ENCODE peak calls at places on chromosomes 16 and 17, in nine cellular contexts. One of them, this sample, is unnamed. For H3K4me1, the result is how much of the 10 kb centered on the place peaks cover.

GRCh38 chr17:75908201-75908600 is 3.5 kb upstream of the MRPL38 start:
- DNase-seq in iPS DF 6.9: no peak
- DNase-seq in mesenchymal stem cell: no peak
- DNase-seq in cardiac muscle cell: peak
- DNase-seq in CD4-positive, alpha-beta memory T cell: no peak
- DNase-seq in prostate gland: no peak
- DNase-seq in ovary: no peak
- DNase-seq in neuronal stem cell: no peak
- DNase-seq in Peyer's patch: no peak
- DNase-seq in this sample: no peak

GRCh38 chr16:78288915-78289314 is 189.5 kb downstream of the WWOX start:
- DNase-seq in iPS DF 6.9: no peak
- DNase-seq in neuronal stem cell: no peak
- DNase-seq in ovary: no peak
- DNase-seq in cardiac muscle cell: no peak
- DNase-seq in prostate gland: no peak
- DNase-seq in mesenchymal stem cell: no peak
- DNase-seq in Peyer's patch: no peak
- DNase-seq in CD4-positive, alpha-beta memory T cell: no peak
- DNase-seq in this sample: no peak

GRCh38 chr16:66143422-66143821 is 223.1 kb upstream of the CDH5 start:
- DNase-seq in Peyer's patch: no peak
- DNase-seq in iPS DF 6.9: no peak
- DNase-seq in ovary: no peak
- DNase-seq in mesenchymal stem cell: no peak
- DNase-seq in CD4-positive, alpha-beta memory T cell: no peak
- DNase-seq in neuronal stem cell: no peak
- DNase-seq in prostate gland: no peak
- DNase-seq in cardiac muscle cell: no peak
- DNase-seq in this sample: no peak

GRCh38 chr16:82440336-82440735 is 186.4 kb upstream of the CDH13 start:
- DNase-seq in CD4-positive, alpha-beta memory T cell: no peak
- DNase-seq in mesenchymal stem cell: no peak
- DNase-seq in Peyer's patch: no peak
- DNase-seq in ovary: no peak
- DNase-seq in iPS DF 6.9: no peak
- DNase-seq in neuronal stem cell: peak
- DNase-seq in cardiac muscle cell: peak
- DNase-seq in prostate gland: no peak
- DNase-seq in this sample: no peak

GRCh38 chr16:66271074-66272060 is 95.1 kb upstream of the CDH5 start:
- DNase-seq in CD4-positive, alpha-beta memory T cell: no peak
- DNase-seq in ovary: peak
- DNase-seq in prostate gland: no peak
- DNase-seq in iPS DF 6.9: no peak
- DNase-seq in neuronal stem cell: no peak
- DNase-seq in mesenchymal stem cell: no peak
- DNase-seq in cardiac muscle cell: no peak
- DNase-seq in Peyer's patch: no peak
- DNase-seq in this sample: peak

GRCh38 chr16:49096191-49096945 is 185.3 kb downstream of the CBLN1 start:
- DNase-seq in Peyer's patch: no peak
- DNase-seq in prostate gland: no peak
- DNase-seq in cardiac muscle cell: no peak
- DNase-seq in neuronal stem cell: no peak
- DNase-seq in CD4-positive, alpha-beta memory T cell: no peak
- DNase-seq in iPS DF 6.9: no peak
- DNase-seq in ovary: no peak
- DNase-seq in mesenchymal stem cell: no peak
- DNase-seq in this sample: no peak

GRCh38 chr17:376936-377863 is 24.6 kb upstream of the RPH3AL start:
- DNase-seq in neuronal stem cell: no peak
- DNase-seq in prostate gland: no peak
- DNase-seq in mesenchymal stem cell: peak
- DNase-seq in iPS DF 6.9: no peak
- DNase-seq in cardiac muscle cell: no peak
- DNase-seq in ovary: no peak
- DNase-seq in CD4-positive, alpha-beta memory T cell: no peak
- DNase-seq in Peyer's patch: no peak
- DNase-seq in this sample: peak

GRCh38 chr16:30875881-30876791 is 17.7 kb downstream of the BCL7C start:
- DNase-seq in ovary: no peak
- DNase-seq in cardiac muscle cell: peak
- DNase-seq in neuronal stem cell: no peak
- DNase-seq in CD4-positive, alpha-beta memory T cell: peak
- DNase-seq in Peyer's patch: peak
- DNase-seq in prostate gland: no peak
- DNase-seq in mesenchymal stem cell: peak
- DNase-seq in iPS DF 6.9: no peak
- DNase-seq in this sample: no peak

GRCh38 chr17:78652913-78653312 is 75.7 kb upstream of the DNAH17 start:
- DNase-seq in Peyer's patch: no peak
- DNase-seq in prostate gland: no peak
- DNase-seq in mesenchymal stem cell: no peak
- DNase-seq in CD4-positive, alpha-beta memory T cell: no peak
- DNase-seq in cardiac muscle cell: no peak
- DNase-seq in iPS DF 6.9: no peak
- DNase-seq in ovary: no peak
- DNase-seq in neuronal stem cell: no peak
- DNase-seq in this sample: no peak

GRCh38 chr17:59470624-59471297 is 94.6 kb upstream of the DHX40 start:
- DNase-seq in CD4-positive, alpha-beta memory T cell: no peak
- DNase-seq in iPS DF 6.9: no peak
- DNase-seq in mesenchymal stem cell: no peak
- DNase-seq in Peyer's patch: no peak
- DNase-seq in ovary: no peak
- DNase-seq in prostate gland: no peak
- DNase-seq in neuronal stem cell: no peak
- DNase-seq in cardiac muscle cell: no peak
- DNase-seq in this sample: no peak

GRCh38 chr16:85566502-85567100 is 46.5 kb upstream of the GSE1 start:
- DNase-seq in CD4-positive, alpha-beta memory T cell: no peak
- DNase-seq in prostate gland: no peak
- DNase-seq in neuronal stem cell: peak
- DNase-seq in ovary: no peak
- DNase-seq in cardiac muscle cell: peak
- DNase-seq in iPS DF 6.9: no peak
- DNase-seq in mesenchymal stem cell: peak
- DNase-seq in Peyer's patch: no peak
- DNase-seq in this sample: no peak
- H3K4me1 ChIP-seq in CD4-positive, alpha-beta memory T cell: under half
- H3K4me1 ChIP-seq in prostate gland: under half
- H3K4me1 ChIP-seq in neuronal stem cell: under half
- H3K4me1 ChIP-seq in ovary: under half
- H3K4me1 ChIP-seq in cardiac muscle cell: half or more
- H3K4me1 ChIP-seq in iPS DF 6.9: under half
- H3K4me1 ChIP-seq in mesenchymal stem cell: half or more
- H3K4me1 ChIP-seq in Peyer's patch: under half
- H3K4me1 ChIP-seq in this sample: under half

GRCh38 chr17:71431146-71431545 is 689.7 kb upstream of the SOX9 start:
- DNase-seq in prostate gland: no peak
- DNase-seq in Peyer's patch: no peak
- DNase-seq in mesenchymal stem cell: no peak
- DNase-seq in neuronal stem cell: no peak
- DNase-seq in cardiac muscle cell: no peak
- DNase-seq in iPS DF 6.9: no peak
- DNase-seq in CD4-positive, alpha-beta memory T cell: no peak
- DNase-seq in ovary: no peak
- DNase-seq in this sample: no peak
- H3K4me1 ChIP-seq in prostate gland: under half
- H3K4me1 ChIP-seq in Peyer's patch: under half
- H3K4me1 ChIP-seq in mesenchymal stem cell: under half
- H3K4me1 ChIP-seq in neuronal stem cell: under half
- H3K4me1 ChIP-seq in cardiac muscle cell: under half
- H3K4me1 ChIP-seq in iPS DF 6.9: under half
- H3K4me1 ChIP-seq in CD4-positive, alpha-beta memory T cell: under half
- H3K4me1 ChIP-seq in ovary: under half
- H3K4me1 ChIP-seq in this sample: under half

GRCh38 chr17:37829446-37830142 is 84.7 kb upstream of the HNF1B start:
- DNase-seq in prostate gland: no peak
- DNase-seq in ovary: no peak
- DNase-seq in mesenchymal stem cell: no peak
- DNase-seq in neuronal stem cell: no peak
- DNase-seq in cardiac muscle cell: no peak
- DNase-seq in Peyer's patch: no peak
- DNase-seq in CD4-positive, alpha-beta memory T cell: no peak
- DNase-seq in iPS DF 6.9: no peak
- DNase-seq in this sample: no peak
- H3K4me1 ChIP-seq in prostate gland: under half
- H3K4me1 ChIP-seq in ovary: under half
- H3K4me1 ChIP-seq in mesenchymal stem cell: under half
- H3K4me1 ChIP-seq in neuronal stem cell: under half
- H3K4me1 ChIP-seq in cardiac muscle cell: under half
- H3K4me1 ChIP-seq in Peyer's patch: under half
- H3K4me1 ChIP-seq in CD4-positive, alpha-beta memory T cell: under half
- H3K4me1 ChIP-seq in iPS DF 6.9: under half
- H3K4me1 ChIP-seq in this sample: under half

GRCh38 chr17:17497845-17498520 is 1.8 kb upstream of the RASD1 start:
- DNase-seq in mesenchymal stem cell: no peak
- DNase-seq in prostate gland: no peak
- DNase-seq in cardiac muscle cell: no peak
- DNase-seq in ovary: no peak
- DNase-seq in Peyer's patch: peak
- DNase-seq in CD4-positive, alpha-beta memory T cell: no peak
- DNase-seq in iPS DF 6.9: no peak
- DNase-seq in neuronal stem cell: no peak
- DNase-seq in this sample: no peak
- H3K4me1 ChIP-seq in mesenchymal stem cell: under half
- H3K4me1 ChIP-seq in prostate gland: under half
- H3K4me1 ChIP-seq in cardiac muscle cell: under half
- H3K4me1 ChIP-seq in ovary: under half
- H3K4me1 ChIP-seq in Peyer's patch: under half
- H3K4me1 ChIP-seq in CD4-positive, alpha-beta memory T cell: under half
- H3K4me1 ChIP-seq in iPS DF 6.9: under half
- H3K4me1 ChIP-seq in neuronal stem cell: under half
- H3K4me1 ChIP-seq in this sample: under half

GRCh38 chr16:11564046-11564926 is 22.4 kb downstream of the LITAF start:
- DNase-seq in CD4-positive, alpha-beta memory T cell: no peak
- DNase-seq in mesenchymal stem cell: no peak
- DNase-seq in prostate gland: no peak
- DNase-seq in neuronal stem cell: no peak
- DNase-seq in Peyer's patch: no peak
- DNase-seq in cardiac muscle cell: no peak
- DNase-seq in iPS DF 6.9: no peak
- DNase-seq in ovary: no peak
- DNase-seq in this sample: no peak
- H3K4me1 ChIP-seq in CD4-positive, alpha-beta memory T cell: half or more
- H3K4me1 ChIP-seq in mesenchymal stem cell: under half
- H3K4me1 ChIP-seq in prostate gland: under half
- H3K4me1 ChIP-seq in neuronal stem cell: under half
- H3K4me1 ChIP-seq in Peyer's patch: under half
- H3K4me1 ChIP-seq in cardiac muscle cell: under half
- H3K4me1 ChIP-seq in iPS DF 6.9: under half
- H3K4me1 ChIP-seq in ovary: under half
- H3K4me1 ChIP-seq in this sample: under half

DNA sequence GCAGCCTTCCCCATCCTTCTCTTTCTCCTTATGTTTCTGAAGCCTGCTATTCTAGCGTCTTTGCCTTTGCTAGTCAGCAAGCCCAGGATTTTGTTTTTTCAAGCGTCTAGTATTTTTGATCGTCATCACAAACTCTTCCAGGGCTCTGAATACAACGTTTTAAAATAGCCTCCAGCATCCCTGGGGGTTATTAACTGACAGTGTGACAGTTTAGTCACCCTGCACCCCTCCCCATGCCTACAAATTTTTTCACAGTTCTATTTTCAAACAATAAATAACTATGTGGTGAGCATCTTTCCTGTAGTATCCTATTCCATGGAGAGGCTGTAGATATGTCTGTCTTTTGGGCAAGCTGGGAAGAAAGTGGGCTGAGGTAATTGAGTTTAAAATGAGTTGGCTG is 280.9 kb downstream of the MAP2K4 start:
- DNase-seq in ovary: no peak
- DNase-seq in CD4-positive, alpha-beta memory T cell: no peak
- DNase-seq in neuronal stem cell: no peak
- DNase-seq in prostate gland: no peak
- DNase-seq in Peyer's patch: no peak
- DNase-seq in iPS DF 6.9: no peak
- DNase-seq in cardiac muscle cell: no peak
- DNase-seq in mesenchymal stem cell: no peak
- DNase-seq in this sample: no peak
- H3K4me1 ChIP-seq in ovary: under half
- H3K4me1 ChIP-seq in CD4-positive, alpha-beta memory T cell: under half
- H3K4me1 ChIP-seq in neuronal stem cell: under half
- H3K4me1 ChIP-seq in prostate gland: under half
- H3K4me1 ChIP-seq in Peyer's patch: under half
- H3K4me1 ChIP-seq in iPS DF 6.9: under half
- H3K4me1 ChIP-seq in cardiac muscle cell: under half
- H3K4me1 ChIP-seq in mesenchymal stem cell: under half
- H3K4me1 ChIP-seq in this sample: under half

GRCh38 chr16:29198731-29199521 is 207.6 kb downstream of the NPIPB11 start:
- DNase-seq in cardiac muscle cell: no peak
- DNase-seq in iPS DF 6.9: no peak
- DNase-seq in CD4-positive, alpha-beta memory T cell: no peak
- DNase-seq in prostate gland: no peak
- DNase-seq in Peyer's patch: peak
- DNase-seq in ovary: peak
- DNase-seq in mesenchymal stem cell: no peak
- DNase-seq in neuronal stem cell: no peak
- DNase-seq in this sample: no peak
- H3K4me1 ChIP-seq in cardiac muscle cell: under half
- H3K4me1 ChIP-seq in iPS DF 6.9: under half
- H3K4me1 ChIP-seq in CD4-positive, alpha-beta memory T cell: under half
- H3K4me1 ChIP-seq in prostate gland: under half
- H3K4me1 ChIP-seq in Peyer's patch: under half
- H3K4me1 ChIP-seq in ovary: under half
- H3K4me1 ChIP-seq in mesenchymal stem cell: under half
- H3K4me1 ChIP-seq in neuronal stem cell: under half
- H3K4me1 ChIP-seq in this sample: under half

GRCh38 chr17:83200231-83200699 is 120.9 kb downstream of the METRNL start:
- DNase-seq in mesenchymal stem cell: no peak
- DNase-seq in iPS DF 6.9: no peak
- DNase-seq in CD4-positive, alpha-beta memory T cell: peak
- DNase-seq in cardiac muscle cell: no peak
- DNase-seq in prostate gland: peak
- DNase-seq in ovary: peak
- DNase-seq in Peyer's patch: no peak
- DNase-seq in neuronal stem cell: no peak
- DNase-seq in this sample: no peak

GRCh38 chr17:83201206-83202001 is 122.0 kb downstream of the METRNL start:
- DNase-seq in iPS DF 6.9: no peak
- DNase-seq in mesenchymal stem cell: no peak
- DNase-seq in neuronal stem cell: no peak
- DNase-seq in ovary: no peak
- DNase-seq in Peyer's patch: no peak
- DNase-seq in prostate gland: peak
- DNase-seq in cardiac muscle cell: no peak
- DNase-seq in CD4-positive, alpha-beta memory T cell: no peak
- DNase-seq in this sample: no peak

GRCh38 chr17:83200746-83201145 is 121.3 kb downstream of the METRNL start:
- DNase-seq in Peyer's patch: no peak
- DNase-seq in cardiac muscle cell: no peak
- DNase-seq in prostate gland: no peak
- DNase-seq in mesenchymal stem cell: no peak
- DNase-seq in CD4-positive, alpha-beta memory T cell: no peak
- DNase-seq in ovary: peak
- DNase-seq in neuronal stem cell: no peak
- DNase-seq in iPS DF 6.9: no peak
- DNase-seq in this sample: no peak

GRCh38 chr17:83198366-83199341 is 119.2 kb downstream of the METRNL start:
- DNase-seq in mesenchymal stem cell: no peak
- DNase-seq in CD4-positive, alpha-beta memory T cell: no peak
- DNase-seq in neuronal stem cell: no peak
- DNase-seq in iPS DF 6.9: no peak
- DNase-seq in prostate gland: no peak
- DNase-seq in cardiac muscle cell: no peak
- DNase-seq in Peyer's patch: no peak
- DNase-seq in ovary: no peak
- DNase-seq in this sample: no peak

GRCh38 chr17:83199500-83200201 is 120.2 kb downstream of the METRNL start:
- DNase-seq in Peyer's patch: no peak
- DNase-seq in prostate gland: no peak
- DNase-seq in ovary: peak
- DNase-seq in iPS DF 6.9: no peak
- DNase-seq in cardiac muscle cell: no peak
- DNase-seq in CD4-positive, alpha-beta memory T cell: peak
- DNase-seq in neuronal stem cell: no peak
- DNase-seq in mesenchymal stem cell: no peak
- DNase-seq in this sample: no peak
- H3K4me1 ChIP-seq in Peyer's patch: under half
- H3K4me1 ChIP-seq in prostate gland: under half
- H3K4me1 ChIP-seq in ovary: under half
- H3K4me1 ChIP-seq in iPS DF 6.9: under half
- H3K4me1 ChIP-seq in cardiac muscle cell: under half
- H3K4me1 ChIP-seq in CD4-positive, alpha-beta memory T cell: under half
- H3K4me1 ChIP-seq in neuronal stem cell: under half
- H3K4me1 ChIP-seq in mesenchymal stem cell: under half
- H3K4me1 ChIP-seq in this sample: under half

This sample was measured in fibroblast of lung.